ENCODE peak calls at places on chromosomes 16 and 17, in nine cellular contexts. One of them, this sample, is unnamed.

GRCh38 chr16:66265556-66266133 is 100.8 kb upstream of the CDH5 start:
- DNase-seq in lung: no peak
- DNase-seq in AG04449: no peak
- DNase-seq in CD8-positive, alpha-beta memory T cell: no peak
- DNase-seq in heart left ventricle: no peak
- DNase-seq in sigmoid colon: peak
- DNase-seq in GM23248: no peak
- DNase-seq in astrocyte of the spinal cord: no peak
- DNase-seq in adrenal gland: peak
- DNase-seq in this sample: no peak

GRCh38 chr17:18321309-18321708 is 6.2 kb downstream of the SMCR8 start:
- DNase-seq in adrenal gland: no peak
- DNase-seq in CD8-positive, alpha-beta memory T cell: no peak
- DNase-seq in AG04449: no peak
- DNase-seq in GM23248: peak
- DNase-seq in sigmoid colon: peak
- DNase-seq in heart left ventricle: no peak
- DNase-seq in astrocyte of the spinal cord: no peak
- DNase-seq in lung: no peak
- DNase-seq in this sample: peak

GRCh38 chr17:42804918-42805367 is 6.3 kb downstream of the CNTD1 start:
- DNase-seq in CD8-positive, alpha-beta memory T cell: no peak
- DNase-seq in heart left ventricle: no peak
- DNase-seq in lung: no peak
- DNase-seq in astrocyte of the spinal cord: no peak
- DNase-seq in GM23248: no peak
- DNase-seq in sigmoid colon: no peak
- DNase-seq in adrenal gland: no peak
- DNase-seq in AG04449: no peak
- DNase-seq in this sample: no peak

GRCh38 chr16:70740919-70741778 is 55.3 kb upstream of the MTSS2 start:
- DNase-seq in AG04449: peak
- DNase-seq in lung: no peak
- DNase-seq in adrenal gland: no peak
- DNase-seq in GM23248: peak
- DNase-seq in sigmoid colon: no peak
- DNase-seq in astrocyte of the spinal cord: peak
- DNase-seq in heart left ventricle: no peak
- DNase-seq in CD8-positive, alpha-beta memory T cell: no peak
- DNase-seq in this sample: no peak

GRCh38 chr17:78231991-78232759 is 744 bp downstream of the TMEM235 start:
- DNase-seq in AG04449: no peak
- DNase-seq in lung: no peak
- DNase-seq in GM23248: peak
- DNase-seq in astrocyte of the spinal cord: no peak
- DNase-seq in CD8-positive, alpha-beta memory T cell: no peak
- DNase-seq in heart left ventricle: no peak
- DNase-seq in adrenal gland: no peak
- DNase-seq in sigmoid colon: no peak
- DNase-seq in this sample: peak

GRCh38 chr17:78124836-78125137 is 3.8 kb downstream of the TMC6 start:
- DNase-seq in CD8-positive, alpha-beta memory T cell: no peak
- DNase-seq in astrocyte of the spinal cord: no peak
- DNase-seq in lung: no peak
- DNase-seq in GM23248: no peak
- DNase-seq in adrenal gland: no peak
- DNase-seq in sigmoid colon: no peak
- DNase-seq in heart left ventricle: no peak
- DNase-seq in AG04449: no peak
- DNase-seq in this sample: no peak

GRCh38 chr16:54265558-54266213 is 20.9 kb downstream of the IRX3 start:
- DNase-seq in lung: no peak
- DNase-seq in sigmoid colon: no peak
- DNase-seq in adrenal gland: peak
- DNase-seq in GM23248: peak
- DNase-seq in astrocyte of the spinal cord: no peak
- DNase-seq in AG04449: no peak
- DNase-seq in CD8-positive, alpha-beta memory T cell: no peak
- DNase-seq in heart left ventricle: peak
- DNase-seq in this sample: no peak

GRCh38 chr17:74921045-74921681 is 1.9 kb downstream of the USH1G start:
- DNase-seq in sigmoid colon: no peak
- DNase-seq in heart left ventricle: no peak
- DNase-seq in CD8-positive, alpha-beta memory T cell: no peak
- DNase-seq in lung: no peak
- DNase-seq in GM23248: no peak
- DNase-seq in adrenal gland: no peak
- DNase-seq in AG04449: no peak
- DNase-seq in astrocyte of the spinal cord: no peak
- DNase-seq in this sample: peak

DNA sequence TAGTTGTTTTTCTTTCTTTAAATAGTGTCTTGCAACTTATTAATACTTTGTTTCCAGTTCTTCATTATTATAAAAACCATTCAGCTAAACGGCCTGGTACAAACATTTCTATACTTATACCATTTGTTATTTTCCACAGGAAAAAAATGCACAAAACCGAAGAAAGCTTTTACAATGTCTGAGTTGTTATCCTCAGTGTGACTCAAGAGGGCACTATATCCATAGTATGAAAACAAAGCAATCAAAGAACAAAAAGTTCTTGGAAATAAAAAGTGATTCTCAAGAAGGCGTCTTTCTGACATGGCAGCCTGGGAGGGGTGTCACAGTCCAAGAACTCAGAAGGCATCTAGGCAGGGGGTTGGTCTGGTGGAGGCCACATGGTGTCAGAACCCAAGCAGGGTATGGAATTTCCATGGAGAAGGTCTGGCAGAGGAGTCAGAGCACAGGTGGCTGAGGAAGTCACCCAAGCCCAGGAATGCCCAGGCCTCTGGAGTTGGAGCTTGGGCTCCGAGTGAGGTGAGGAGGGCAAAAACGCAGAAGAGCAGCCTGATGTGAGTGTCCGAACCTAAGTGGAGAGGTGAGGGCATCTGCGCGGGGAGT is 70.9 kb upstream of the ATP2A3 start:
- DNase-seq in sigmoid colon: no peak
- DNase-seq in adrenal gland: no peak
- DNase-seq in astrocyte of the spinal cord: no peak
- DNase-seq in AG04449: no peak
- DNase-seq in heart left ventricle: no peak
- DNase-seq in lung: no peak
- DNase-seq in CD8-positive, alpha-beta memory T cell: no peak
- DNase-seq in GM23248: no peak
- DNase-seq in this sample: no peak
- H3K4me3 ChIP-seq in sigmoid colon: no peak
- H3K4me3 ChIP-seq in adrenal gland: no peak
- H3K4me3 ChIP-seq in astrocyte of the spinal cord: no peak
- H3K4me3 ChIP-seq in AG04449: no peak
- H3K4me3 ChIP-seq in heart left ventricle: no peak
- H3K4me3 ChIP-seq in lung: no peak
- H3K4me3 ChIP-seq in CD8-positive, alpha-beta memory T cell: no peak
- H3K4me3 ChIP-seq in GM23248: no peak
- H3K4me3 ChIP-seq in this sample: no peak

GRCh38 chr16:68022278-68022727 is 729 bp downstream of the DDX28 start:
- DNase-seq in AG04449: no peak
- DNase-seq in adrenal gland: no peak
- DNase-seq in GM23248: peak
- DNase-seq in heart left ventricle: no peak
- DNase-seq in astrocyte of the spinal cord: no peak
- DNase-seq in lung: no peak
- DNase-seq in sigmoid colon: no peak
- DNase-seq in CD8-positive, alpha-beta memory T cell: no peak
- DNase-seq in this sample: no peak

GRCh38 chr16:68015681-68016080 is at the start of gene DPEP2NB:
- DNase-seq in CD8-positive, alpha-beta memory T cell: no peak
- DNase-seq in GM23248: no peak
- DNase-seq in heart left ventricle: no peak
- DNase-seq in AG04449: no peak
- DNase-seq in adrenal gland: no peak
- DNase-seq in sigmoid colon: no peak
- DNase-seq in lung: no peak
- DNase-seq in astrocyte of the spinal cord: no peak
- DNase-seq in this sample: no peak

GRCh38 chr16:68019167-68019680 is 3.5 kb upstream of the DPEP2NB start:
- DNase-seq in AG04449: no peak
- DNase-seq in adrenal gland: no peak
- DNase-seq in sigmoid colon: no peak
- DNase-seq in lung: no peak
- DNase-seq in CD8-positive, alpha-beta memory T cell: no peak
- DNase-seq in astrocyte of the spinal cord: no peak
- DNase-seq in heart left ventricle: no peak
- DNase-seq in GM23248: no peak
- DNase-seq in this sample: no peak

GRCh38 chr16:68022728-68023537 is at the start of the genes DDX28 and DUS2:
- DNase-seq in GM23248: peak
- DNase-seq in lung: peak
- DNase-seq in AG04449: peak
- DNase-seq in heart left ventricle: peak
- DNase-seq in CD8-positive, alpha-beta memory T cell: peak
- DNase-seq in astrocyte of the spinal cord: peak
- DNase-seq in adrenal gland: peak
- DNase-seq in sigmoid colon: peak
- DNase-seq in this sample: peak

GRCh38 chr16:68021490-68021889 is 1.5 kb downstream of the DDX28 start:
- DNase-seq in CD8-positive, alpha-beta memory T cell: no peak
- DNase-seq in lung: no peak
- DNase-seq in adrenal gland: no peak
- DNase-seq in astrocyte of the spinal cord: no peak
- DNase-seq in AG04449: no peak
- DNase-seq in sigmoid colon: no peak
- DNase-seq in GM23248: no peak
- DNase-seq in heart left ventricle: no peak
- DNase-seq in this sample: no peak
- H3K4me3 ChIP-seq in CD8-positive, alpha-beta memory T cell: peak
- H3K4me3 ChIP-seq in lung: no peak
- H3K4me3 ChIP-seq in adrenal gland: no peak
- H3K4me3 ChIP-seq in astrocyte of the spinal cord: no peak
- H3K4me3 ChIP-seq in AG04449: peak
- H3K4me3 ChIP-seq in sigmoid colon: peak
- H3K4me3 ChIP-seq in GM23248: no peak
- H3K4me3 ChIP-seq in heart left ventricle: peak
- H3K4me3 ChIP-seq in this sample: peak

DNA sequence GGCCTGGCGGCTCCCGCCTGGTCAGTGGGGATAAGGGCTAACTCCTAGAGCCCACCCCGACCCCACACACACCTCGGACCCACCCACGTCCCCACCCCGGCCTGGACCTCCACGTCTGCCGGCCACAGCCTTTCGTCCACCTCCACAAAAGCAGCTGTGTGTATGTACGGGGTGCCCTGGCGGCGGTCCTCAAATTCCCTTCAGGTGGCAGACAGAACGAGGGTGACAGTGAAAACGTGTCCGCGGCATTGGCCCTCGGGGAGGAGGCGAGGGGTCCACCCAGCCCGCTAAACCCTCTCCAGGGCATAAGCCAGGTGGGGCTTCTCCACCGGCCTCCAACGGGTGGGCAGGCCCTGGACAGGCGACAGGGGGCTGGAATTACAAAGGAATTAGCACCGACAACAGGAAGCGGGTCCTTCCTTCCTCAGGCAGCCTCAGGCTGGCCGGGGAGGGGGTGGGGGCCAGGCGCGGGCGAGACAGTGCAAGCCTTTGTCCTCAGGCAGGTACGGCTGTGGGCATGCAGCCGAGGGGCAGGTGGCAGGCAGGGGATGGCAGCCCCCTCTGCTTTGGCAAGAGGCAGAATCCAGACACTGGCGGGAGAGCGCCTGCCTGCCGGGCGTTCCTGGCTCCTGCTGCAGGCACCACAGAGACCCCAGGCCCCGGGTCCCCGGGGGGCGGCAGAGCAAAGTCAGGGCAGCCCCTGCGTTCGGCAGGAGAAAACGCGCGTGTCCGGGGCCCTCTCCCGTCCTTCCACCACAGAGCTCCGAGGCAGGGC is 12.3 kb upstream of the PITPNA start:
- DNase-seq in AG04449: no peak
- DNase-seq in heart left ventricle: no peak
- DNase-seq in lung: no peak
- DNase-seq in adrenal gland: no peak
- DNase-seq in GM23248: no peak
- DNase-seq in astrocyte of the spinal cord: no peak
- DNase-seq in CD8-positive, alpha-beta memory T cell: no peak
- DNase-seq in sigmoid colon: no peak
- DNase-seq in this sample: no peak
- H3K4me3 ChIP-seq in AG04449: no peak
- H3K4me3 ChIP-seq in heart left ventricle: no peak
- H3K4me3 ChIP-seq in lung: no peak
- H3K4me3 ChIP-seq in adrenal gland: no peak
- H3K4me3 ChIP-seq in GM23248: no peak
- H3K4me3 ChIP-seq in astrocyte of the spinal cord: no peak
- H3K4me3 ChIP-seq in CD8-positive, alpha-beta memory T cell: no peak
- H3K4me3 ChIP-seq in sigmoid colon: no peak
- H3K4me3 ChIP-seq in this sample: no peak

GRCh38 chr17:27524594-27524993 is 68.3 kb downstream of the KSR1 start:
- DNase-seq in sigmoid colon: no peak
- DNase-seq in astrocyte of the spinal cord: no peak
- DNase-seq in lung: no peak
- DNase-seq in adrenal gland: no peak
- DNase-seq in CD8-positive, alpha-beta memory T cell: no peak
- DNase-seq in heart left ventricle: no peak
- DNase-seq in GM23248: no peak
- DNase-seq in AG04449: no peak
- DNase-seq in this sample: no peak

GRCh38 chr17:27521281-27522027 is 65.2 kb downstream of the KSR1 start:
- DNase-seq in AG04449: no peak
- DNase-seq in lung: no peak
- DNase-seq in sigmoid colon: no peak
- DNase-seq in heart left ventricle: no peak
- DNase-seq in adrenal gland: no peak
- DNase-seq in GM23248: no peak
- DNase-seq in astrocyte of the spinal cord: no peak
- DNase-seq in CD8-positive, alpha-beta memory T cell: no peak
- DNase-seq in this sample: no peak

GRCh38 chr17:27523712-27524111 is 67.5 kb downstream of the KSR1 start:
- DNase-seq in sigmoid colon: no peak
- DNase-seq in heart left ventricle: no peak
- DNase-seq in lung: no peak
- DNase-seq in GM23248: no peak
- DNase-seq in adrenal gland: no peak
- DNase-seq in AG04449: no peak
- DNase-seq in CD8-positive, alpha-beta memory T cell: no peak
- DNase-seq in astrocyte of the spinal cord: no peak
- DNase-seq in this sample: peak

GRCh38 chr17:27520571-27521185 is 64.4 kb downstream of the KSR1 start:
- DNase-seq in sigmoid colon: no peak
- DNase-seq in heart left ventricle: no peak
- DNase-seq in lung: no peak
- DNase-seq in adrenal gland: no peak
- DNase-seq in astrocyte of the spinal cord: no peak
- DNase-seq in AG04449: no peak
- DNase-seq in CD8-positive, alpha-beta memory T cell: no peak
- DNase-seq in GM23248: no peak
- DNase-seq in this sample: no peak

DNA sequence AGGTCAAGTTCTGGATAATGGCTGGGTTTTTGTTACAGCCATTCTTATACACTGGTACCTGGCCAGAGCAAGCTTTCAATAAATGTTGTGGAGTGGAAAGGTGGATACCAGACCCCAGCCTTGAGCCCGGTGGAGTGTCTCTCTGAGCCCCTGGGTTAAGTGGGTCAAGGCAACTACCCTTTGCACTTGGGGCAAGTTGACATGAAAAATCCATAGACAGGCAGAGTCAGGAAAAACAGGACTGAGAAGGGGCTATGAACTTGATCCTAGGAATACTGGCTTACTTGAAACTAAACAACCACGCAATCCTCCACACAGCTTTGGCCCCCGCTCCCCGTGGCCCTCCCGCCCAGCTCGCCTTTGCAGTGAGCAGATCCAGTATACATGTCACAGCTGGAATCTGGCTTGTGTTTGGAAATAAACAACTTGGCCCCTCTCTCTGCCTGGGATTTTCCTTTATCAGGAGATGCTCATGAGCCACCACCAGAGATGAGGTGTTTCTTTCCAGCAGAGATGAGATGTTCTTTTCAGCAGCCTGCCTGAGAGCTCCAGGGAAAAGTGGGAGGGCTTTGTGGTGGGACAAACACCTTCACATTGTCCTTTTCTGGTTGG is 65.9 kb downstream of the KSR1 start:
- DNase-seq in AG04449: no peak
- DNase-seq in lung: no peak
- DNase-seq in sigmoid colon: no peak
- DNase-seq in heart left ventricle: no peak
- DNase-seq in adrenal gland: no peak
- DNase-seq in CD8-positive, alpha-beta memory T cell: no peak
- DNase-seq in GM23248: no peak
- DNase-seq in astrocyte of the spinal cord: no peak
- DNase-seq in this sample: no peak
- H3K4me3 ChIP-seq in AG04449: no peak
- H3K4me3 ChIP-seq in lung: no peak
- H3K4me3 ChIP-seq in sigmoid colon: no peak
- H3K4me3 ChIP-seq in heart left ventricle: no peak
- H3K4me3 ChIP-seq in adrenal gland: no peak
- H3K4me3 ChIP-seq in CD8-positive, alpha-beta memory T cell: no peak
- H3K4me3 ChIP-seq in GM23248: no peak
- H3K4me3 ChIP-seq in astrocyte of the spinal cord: no peak
- H3K4me3 ChIP-seq in this sample: no peak

This sample was measured in epithelial cell of esophagus.